ENCODE peak calls at places on chromosomes 1 and 21, in seven cellular contexts. Y is H1, H is mesendoderm, S is neuronal stem cell, C is H9, J is IMR-90, W is trophoblast cell. M is an unnamed sample. For H3K4me1, the result is how much of the 10 kb centered on the place peaks cover.

GRCh38 chr1:66769512-66770229 is 17.4 kb downstream of the DYNLT5 start:
- DNase-seq in Y (no peak), H (no peak), S (no peak), C (no peak), J (no peak), W (no peak), M (no peak)

GRCh38 chr1:222095606-222096475 is 354.0 kb upstream of the DUSP10 start:
- DNase-seq in Y (peak), H (peak), S (peak), C (peak), J (no peak), W (peak), M (peak)

GRCh38 chr1:20997602-20998235 is 179.0 kb downstream of the EIF4G3 start:
- DNase-seq in Y (no peak), H (no peak), S (no peak), C (no peak), J (no peak), W (no peak), M (no peak)

GRCh38 chr1:19453843-19454242 is 31.5 kb downstream of the CAPZB start:
- DNase-seq in Y (no peak), H (no peak), S (no peak), C (no peak), J (no peak), W (no peak), M (no peak)

GRCh38 chr1:212139526-212140137 is 104.1 kb downstream of the DTL start:
- DNase-seq in Y (no peak), H (no peak), S (no peak), C (no peak), J (no peak), W (no peak), M (no peak)

GRCh38 chr1:178262101-178262500 is 168.2 kb downstream of the RASAL2 start:
- DNase-seq in Y (no peak), H (peak), S (peak), C (no peak), J (peak), W (no peak), M (peak)

GRCh38 chr1:14915356-14916054 is 238.0 kb upstream of the TMEM51 start:
- DNase-seq in Y (no peak), H (peak), S (peak), C (peak), J (peak), W (no peak), M (peak)

GRCh38 chr1:236206548-236206947 is 64.2 kb downstream of the GPR137B start:
- DNase-seq in Y (no peak), H (peak), S (peak), C (peak), J (no peak), W (no peak), M (no peak)

GRCh38 chr1:52002038-52002917 is 11.8 kb upstream of the RAB3B start:
- DNase-seq in Y (no peak), H (peak), S (peak), C (peak), J (peak), W (peak), M (peak)

GRCh38 chr1:927234-927633 is 3.5 kb downstream of the SAMD11 start:
- DNase-seq in Y (no peak), H (no peak), S (no peak), C (no peak), J (no peak), W (no peak), M (no peak)

GRCh38 chr21:45404726-45405270 is at the start of gene COL18A1:
- DNase-seq in Y (no peak), H (peak), S (peak), C (peak), J (peak), W (no peak), M (peak)

GRCh38 chr1:65509912-65510680 is 89.6 kb downstream of the LEPR start:
- DNase-seq in Y (no peak), H (peak), S (no peak), C (no peak), J (peak), W (no peak), M (peak)

GRCh38 chr1:155971910-155972809 is 6.2 kb downstream of the ARHGEF2 start:
- DNase-seq in Y (no peak), H (no peak), S (no peak), C (no peak), J (no peak), W (no peak), M (no peak)

GRCh38 chr1:171300401-171300800 is 13.6 kb upstream of the FMO4 start:
- DNase-seq in Y (no peak), H (no peak), S (no peak), C (no peak), J (no peak), W (no peak), M (no peak)

GRCh38 chr21:44524412-44525371 is 15.3 kb downstream of the KRTAP10-1 start:
- DNase-seq in Y (no peak), H (no peak), S (no peak), C (no peak), J (no peak), W (no peak), M (no peak)

GRCh38 chr21:45532826-45533730 is 9.2 kb downstream of the SLC19A1 start:
- DNase-seq in Y (no peak), H (no peak), S (no peak), C (no peak), J (no peak), W (no peak), M (no peak)

GRCh38 chr1:66315675-66316074 is 218.3 kb upstream of the SGIP1 start:
- DNase-seq in Y (no peak), H (peak), S (no peak), C (no peak), J (peak), W (no peak), M (no peak)

GRCh38 chr1:9929431-9930385 is 13.5 kb downstream of the LZIC start:
- DNase-seq in Y (no peak), H (peak), S (peak), C (peak), J (no peak), W (no peak), M (peak)

DNA sequence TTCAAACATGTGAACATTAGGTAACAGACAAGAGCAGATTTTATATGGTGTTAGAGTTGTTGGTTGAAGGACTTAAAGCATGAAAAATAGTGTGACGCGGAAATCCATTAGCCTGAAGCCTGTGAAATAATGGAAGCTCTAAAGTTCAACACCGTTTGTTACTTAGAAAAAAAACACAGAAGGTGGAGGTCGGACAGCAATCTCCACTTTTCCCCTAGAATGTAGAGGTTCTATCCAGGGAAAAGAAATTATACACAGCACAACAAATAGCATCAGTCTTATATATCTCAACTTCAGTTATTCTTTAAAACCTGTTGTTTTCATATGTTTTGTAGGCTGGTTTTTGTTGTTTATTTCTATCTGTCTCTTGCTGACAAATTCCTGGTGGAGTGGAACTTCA is 1.9 kb downstream of the RCAN3 start:
- DNase-seq in Y (no peak), H (no peak), S (no peak), C (no peak), J (no peak), W (no peak), M (no peak)
- H3K4me1 ChIP-seq in Y (under half), H (under half), S (under half), C (under half), J (under half), W (under half), M (under half)

GRCh38 chr1:225428879-225429455 is 1.1 kb upstream of the LBR start:
- DNase-seq in Y (no peak), H (no peak), S (no peak), C (no peak), J (no peak), W (no peak), M (no peak)
- H4K8ac ChIP-seq in Y (no peak), H (no peak), S (no peak), C (no peak), J (peak), W (peak), M (no peak)

GRCh38 chr1:230979389-230979716 is 459 bp downstream of the ARV1 start:
- DNase-seq in Y (no peak), H (no peak), S (no peak), C (no peak), J (no peak), W (no peak), M (no peak)

GRCh38 chr1:230976825-230977747 is 1.6 kb downstream of the TTC13 start:
- DNase-seq in Y (no peak), H (no peak), S (no peak), C (no peak), J (no peak), W (no peak), M (no peak)

GRCh38 chr1:230977781-230978490 is 725 bp downstream of the TTC13 start:
- DNase-seq in Y (no peak), H (peak), S (peak), C (peak), J (peak), W (no peak), M (peak)

GRCh38 chr1:230978491-230979388 is at the start of the genes ARV1 and TTC13:
- DNase-seq in Y (peak), H (peak), S (peak), C (peak), J (peak), W (peak), M (peak)

GRCh38 chr1:230976360-230976759 is 2.3 kb downstream of the TTC13 start:
- DNase-seq in Y (no peak), H (no peak), S (no peak), C (no peak), J (no peak), W (no peak), M (no peak)
- H3K4me1 ChIP-seq in Y (under half), H (under half), S (under half), C (under half), J (under half), W (under half), M (under half)

GRCh38 chr1:70043806-70044205 is 161.6 kb downstream of the LRRC40 start:
- DNase-seq in Y (no peak), H (peak), S (no peak), C (no peak), J (peak), W (no peak), M (peak)

GRCh38 chr1:70044832-70045231 is 160.5 kb downstream of the LRRC40 start:
- DNase-seq in Y (no peak), H (no peak), S (no peak), C (no peak), J (peak), W (no peak), M (peak)

GRCh38 chr1:70051926-70052325 is 153.5 kb downstream of the LRRC40 start:
- DNase-seq in Y (no peak), H (no peak), S (no peak), C (no peak), J (no peak), W (no peak), M (no peak)

DNA sequence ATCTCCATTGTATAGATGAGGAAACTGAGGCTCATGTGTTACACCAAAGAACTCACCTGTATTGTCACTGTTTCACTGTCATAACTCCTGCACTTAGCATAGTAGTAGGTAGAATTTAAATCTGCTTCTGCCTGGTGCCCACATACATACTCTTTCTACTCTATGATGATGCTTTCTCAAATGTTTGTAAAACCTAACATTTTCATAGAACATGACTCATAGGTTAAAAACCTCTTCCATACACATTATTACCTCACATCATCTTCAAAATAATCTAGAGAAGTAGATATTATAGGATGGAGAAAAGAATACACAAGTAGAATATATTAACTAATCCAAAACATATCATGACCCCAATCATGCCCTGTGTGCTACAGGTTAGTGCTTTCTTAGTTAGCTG is 157.0 kb downstream of the LRRC40 start:
- DNase-seq in Y (no peak), H (no peak), S (no peak), C (no peak), J (peak), W (no peak), M (no peak)
- H4K8ac ChIP-seq in Y (no peak), H (no peak), S (no peak), C (no peak), J (no peak), W (no peak), M (no peak)

DNA sequence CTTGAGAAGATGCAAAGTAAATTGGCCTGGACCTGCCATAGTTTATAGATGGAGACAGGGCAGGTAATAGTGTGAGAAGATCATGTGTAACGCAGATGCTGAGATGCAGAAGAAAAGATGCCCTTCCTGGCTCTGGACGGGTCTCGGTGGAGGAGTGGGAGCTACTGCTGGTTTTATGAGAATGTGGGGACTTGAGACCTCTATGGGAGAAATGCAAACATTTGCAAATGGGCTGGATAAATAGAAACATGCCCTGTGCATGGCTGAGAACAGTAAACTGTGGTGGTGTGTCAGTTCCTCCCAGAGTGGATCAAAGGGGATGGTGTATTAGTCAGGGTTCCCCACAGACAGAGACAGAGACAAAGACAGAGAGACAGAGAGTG is 21.9 kb downstream of the UBASH3A start:
- DNase-seq in Y (no peak), H (no peak), S (no peak), C (no peak), J (no peak), W (no peak), M (no peak)
- H3K4me1 ChIP-seq in Y (under half), H (under half), S (under half), C (under half), J (under half), W (under half), M (under half)

GRCh38 chr1:36099681-36100341 is 11.1 kb downstream of the ADPRS start:
- DNase-seq in Y (peak), H (peak), S (peak), C (peak), J (peak), W (peak), M (peak)
- H4K8ac ChIP-seq in Y (peak), H (no peak), S (no peak), C (no peak), J (no peak), W (no peak), M (peak)